ENCODE peak calls at places on chromosomes 4 and X, in four cellular contexts. V is Peyer's patch, P is upper lobe of right lung, Z is right lobe of liver. M is an unnamed sample.

GRCh38 chrX:127963696-127964095 is 88.5 kb downstream of the ACTRT1 start:
- DNase-seq in Z (no peak), V (no peak), P (no peak), M (no peak)

GRCh38 chr4:34664051-34664450 is 1580.3 kb downstream of the ARAP2 start:
- DNase-seq in P (no peak), Z (no peak), V (no peak), M (no peak)

GRCh38 chrX:84876876-84877275 is 126.8 kb upstream of the APOOL start:
- DNase-seq in P (no peak), Z (no peak), V (no peak), M (no peak)

GRCh38 chr4:107261241-107261874 is 225.2 kb upstream of the DKK2 start:
- DNase-seq in V (no peak), Z (no peak), P (no peak), M (no peak)

GRCh38 chrX:150234126-150234525 is 129.0 kb upstream of the MAMLD1 start:
- DNase-seq in Z (no peak), V (no peak), P (no peak), M (peak; percentile 25)

GRCh38 chr4:2733001-2733843 is 22.9 kb downstream of the TNIP2 start:
- DNase-seq in P (peak; percentile 53), V (no peak), Z (no peak), M (no peak)

GRCh38 chr4:125664091-125664767 is 349.5 kb downstream of the FAT4 start:
- DNase-seq in V (no peak), P (no peak), Z (no peak), M (no peak)

GRCh38 chrX:39484159-39484558 is 613.6 kb downstream of the BCOR start:
- DNase-seq in V (no peak), P (no peak), Z (no peak), M (no peak)

GRCh38 chr4:73836373-73837269 is at the start of gene CXCL6:
- DNase-seq in P (peak; percentile 75), Z (peak; percentile 54), V (no peak), M (no peak)

GRCh38 chr4:168796362-168797106 is 213.5 kb downstream of the CBR4 start:
- DNase-seq in V (peak; percentile 66), P (no peak), Z (peak; percentile 46), M (peak; percentile 75)
- TF ChIP-seq CTCF in V (no peak), P (no peak), Z (no peak), M (no peak)

GRCh38 chrX:63275127-63275526 is 76.0 kb downstream of the SPIN4 start:
- DNase-seq in V (no peak), P (no peak), Z (peak; percentile 51), M (peak; percentile 13)
- TF ChIP-seq CTCF in V (no peak), P (peak; percentile 73), Z (peak; percentile 70), M (peak; percentile 75)

GRCh38 chrX:19659929-19660328 is 144.6 kb upstream of the MAP3K15 start:
- DNase-seq in P (no peak), Z (no peak), V (no peak), M (no peak)
- TF ChIP-seq CTCF in P (no peak), Z (no peak), V (no peak), M (peak; percentile 17)

GRCh38 chrX:42976729-42977366 is 198.9 kb upstream of the PPP1R2C start:
- DNase-seq in Z (no peak), P (no peak), V (no peak), M (no peak)
- TF ChIP-seq CTCF in Z (no peak), P (no peak), V (no peak), M (no peak)

DNA sequence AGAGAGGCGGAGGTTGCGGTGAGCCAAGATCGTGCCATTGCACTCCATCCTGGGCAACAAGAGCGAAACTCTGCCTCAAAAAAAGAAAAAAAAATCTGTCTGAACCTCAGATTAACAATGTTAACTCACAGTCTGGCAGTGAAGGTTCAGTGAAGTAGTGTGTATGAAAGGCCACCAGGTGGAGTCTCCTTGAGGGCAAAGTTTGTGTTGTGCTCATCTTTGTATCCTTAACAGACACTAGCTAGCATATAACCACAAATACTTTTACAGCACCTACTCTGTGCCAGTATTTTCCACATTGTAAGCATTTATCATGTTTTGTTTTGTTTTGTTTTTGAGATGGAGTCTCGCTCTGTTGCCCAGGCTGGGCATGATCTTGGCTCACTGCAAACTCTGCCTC is 46.0 kb upstream of the MGST2 start:
- DNase-seq in V (peak; percentile 50), Z (no peak), P (no peak), M (peak; percentile 41)
- TF ChIP-seq CTCF in V (no peak), Z (peak; percentile 55), P (peak; percentile 47), M (peak; percentile 82)

GRCh38 chrX:129361566-129361965 is 161.7 kb downstream of the SMARCA1 start:
- DNase-seq in V (no peak), Z (no peak), P (no peak), M (no peak)
- TF ChIP-seq CTCF in V (no peak), Z (no peak), P (no peak), M (no peak)

GRCh38 chr4:188780028-188780427 is 640.8 kb downstream of the TRIML1 start:
- DNase-seq in V (no peak), Z (no peak), P (no peak), M (no peak)

GRCh38 chr4:188783606-188784157 is 644.4 kb downstream of the TRIML1 start:
- DNase-seq in V (no peak), P (no peak), Z (no peak), M (no peak)

GRCh38 chr4:188783160-188783559 is 643.9 kb downstream of the TRIML1 start:
- DNase-seq in P (no peak), Z (no peak), V (no peak), M (no peak)

GRCh38 chr4:188780686-188781085 is 641.4 kb downstream of the TRIML1 start:
- DNase-seq in V (no peak), Z (no peak), P (no peak), M (peak; percentile 11)

DNA sequence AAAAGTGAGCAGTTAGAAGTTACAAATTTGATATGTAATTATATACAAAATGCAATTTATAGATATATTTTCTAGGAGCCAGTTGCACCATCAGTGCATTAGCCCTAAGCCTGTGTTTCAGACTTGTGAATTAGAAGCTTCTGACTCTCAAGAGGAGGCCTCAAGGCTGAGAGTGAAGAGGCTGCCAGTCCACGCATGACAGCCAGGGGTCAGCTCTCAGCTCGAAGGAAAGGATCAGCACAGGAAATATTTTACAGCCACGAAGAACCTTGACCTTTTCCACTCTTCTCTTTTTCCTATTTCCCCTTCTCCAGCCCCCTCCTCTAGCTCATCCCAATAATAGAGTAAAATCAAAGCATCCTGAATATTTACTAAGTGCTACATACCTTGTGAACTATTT is 642.4 kb downstream of the TRIML1 start:
- DNase-seq in P (no peak), V (no peak), Z (no peak), M (no peak)
- TF ChIP-seq CTCF in P (peak; percentile 29), V (no peak), Z (peak; percentile 16), M (peak; percentile 75)

GRCh38 chr4:164779080-164779479 is 25.1 kb downstream of the SMIM31 start:
- DNase-seq in Z (no peak), P (no peak), V (no peak), M (no peak)

GRCh38 chr4:164780839-164781238 is 26.9 kb downstream of the SMIM31 start:
- DNase-seq in P (no peak), Z (no peak), V (no peak), M (no peak)

GRCh38 chr4:164783966-164784365 is 30.0 kb downstream of the SMIM31 start:
- DNase-seq in Z (no peak), V (no peak), P (no peak), M (no peak)

DNA sequence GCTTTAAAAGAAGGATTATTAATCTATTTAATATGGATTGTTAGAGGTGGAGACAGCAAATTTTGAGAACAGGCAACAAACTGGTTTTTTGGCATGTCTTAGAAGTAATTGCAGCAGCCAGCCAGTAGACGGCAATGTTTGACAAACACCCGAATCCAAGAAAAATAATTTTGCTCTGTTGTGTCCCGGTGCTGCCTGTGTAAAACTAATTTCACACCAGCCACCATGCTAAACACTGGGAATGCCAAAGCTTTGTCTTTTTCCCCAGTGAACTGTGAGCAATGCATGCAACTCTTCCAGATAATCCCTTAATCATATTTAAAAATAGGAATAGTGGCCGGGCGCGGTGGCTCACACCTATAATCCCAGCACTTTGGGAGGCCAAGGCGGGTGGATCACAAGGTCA is 25.9 kb downstream of the SMIM31 start:
- DNase-seq in Z (no peak), P (no peak), V (no peak), M (peak; percentile 28)
- TF ChIP-seq CTCF in Z (peak; percentile 68), P (peak; percentile 71), V (peak; percentile 9), M (peak; percentile 87)

GRCh38 chr4:11599044-11599443 is 170.3 kb upstream of the HS3ST1 start:
- DNase-seq in P (no peak), Z (no peak), V (no peak), M (no peak)
- TF ChIP-seq CTCF in P (no peak), Z (no peak), V (no peak), M (no peak)

GRCh38 chrX:110683925-110684324 is 111.7 kb downstream of the CHRDL1 start:
- DNase-seq in Z (no peak), V (no peak), P (no peak), M (no peak)

GRCh38 chrX:110684653-110685052 is 111.0 kb downstream of the CHRDL1 start:
- DNase-seq in V (no peak), P (no peak), Z (no peak), M (peak; percentile 1)
- TF ChIP-seq CTCF in V (no peak), P (no peak), Z (no peak), M (no peak)